ENCODE peak calls at places on chromosomes 13 and 19, in nine cellular contexts. B is OCI-LY7; V is AG04450; K is H7; J is foreskin fibroblast; W is Caco-2; D is CD8-positive, alpha-beta memory T cell; U is psoas muscle; L is breast epithelium. E is an unnamed sample.
A peak's percentile ranks its signal among the peaks of the same experiment; 100 is the strongest.

GRCh38 chr13:62837895-62838294 is 1422.2 kb upstream of the PCDH20 start:
- DNase-seq in V (peak; percentile 63), L (no peak), J (peak; percentile 81), D (no peak), B (no peak), W (no peak), K (no peak), U (no peak), E (no peak)

GRCh38 chr13:94217370-94217769 is 262.1 kb downstream of the DCT start:
- DNase-seq in J (peak; percentile 43), U (no peak), L (no peak), D (no peak), V (no peak), W (no peak), K (no peak), B (no peak), E (no peak)

GRCh38 chr19:4831351-4832340 is at the start of gene TICAM1:
- DNase-seq in L (peak; percentile 71), J (peak; percentile 87), D (peak; percentile 78), V (no peak), K (peak; percentile 85), U (peak; percentile 85), W (peak; percentile 62), B (peak; percentile 70), E (peak; percentile 44)

GRCh38 chr13:51674276-51674675 is 90.0 kb downstream of the WDFY2 start:
- DNase-seq in K (no peak), L (peak; percentile 86), J (no peak), V (no peak), W (peak; percentile 50), B (no peak), D (no peak), U (no peak), E (no peak)

GRCh38 chr13:63381078-63381859 is 1965.6 kb upstream of the PCDH20 start:
- DNase-seq in W (no peak), D (no peak), B (no peak), L (no peak), K (no peak), J (peak; percentile 4), V (no peak), U (no peak), E (no peak)

GRCh38 chr19:54492568-54492967 is 10.1 kb upstream of the LAIR2 start:
- DNase-seq in K (no peak), V (no peak), B (no peak), L (no peak), W (no peak), D (no peak), J (no peak), U (no peak), E (no peak)

GRCh38 chr19:57406516-57407123 is 4.3 kb upstream of the ZNF17 start:
- DNase-seq in D (peak; percentile 44), U (peak; percentile 62), B (peak; percentile 69), J (peak; percentile 76), V (peak; percentile 15), W (peak; percentile 80), L (peak; percentile 62), K (peak; percentile 88), E (peak; percentile 53)

GRCh38 chr13:101065314-101065713 is 351.0 kb downstream of the NALCN start:
- DNase-seq in U (no peak), W (no peak), L (no peak), J (peak; percentile 27), K (no peak), D (no peak), V (no peak), B (no peak), E (no peak)

GRCh38 chr13:36998624-36999041 is 507 bp downstream of the ALG5 start:
- DNase-seq in K (peak; percentile 50), V (no peak), D (no peak), L (no peak), J (peak; percentile 15), W (peak; percentile 38), U (peak; percentile 57), B (peak; percentile 29), E (no peak)

GRCh38 chr13:99421758-99422555 is 79.3 kb upstream of the TM9SF2 start:
- DNase-seq in W (peak; percentile 16), J (no peak), L (peak; percentile 2), D (no peak), V (no peak), B (no peak), U (peak; percentile 19), K (no peak), E (no peak)

GRCh38 chr19:44988896-44989563 is 12.2 kb upstream of the RELB start:
- DNase-seq in U (peak; percentile 79), B (peak; percentile 88), V (peak; percentile 8), L (no peak), W (no peak), D (peak; percentile 55), K (peak; percentile 92), J (peak; percentile 80), E (no peak)

GRCh38 chr13:73056054-73056962 is 2.5 kb upstream of the KLF5 start:
- DNase-seq in U (no peak), D (no peak), K (no peak), J (peak; percentile 57), W (no peak), V (no peak), L (no peak), B (no peak), E (no peak)

GRCh38 chr13:48303331-48304131 is at the start of gene RB1:
- DNase-seq in K (peak; percentile 90), V (peak; percentile 61), J (peak; percentile 97), B (peak; percentile 92), W (peak; percentile 81), U (peak; percentile 97), D (peak; percentile 89), L (peak; percentile 86), E (peak; percentile 88)

GRCh38 chr19:13804830-13805683 is 9.8 kb downstream of the ZSWIM4 start:
- DNase-seq in B (no peak), V (no peak), K (peak; percentile 93), L (no peak), U (peak; percentile 77), W (no peak), D (no peak), J (no peak), E (no peak)

GRCh38 chr13:29923554-29924481 is 73.4 kb upstream of the UBL3 start:
- DNase-seq in V (peak; percentile 95), W (peak; percentile 97), D (peak; percentile 45), J (peak; percentile 95), U (peak; percentile 79), B (peak; percentile 39), L (peak; percentile 80), K (peak; percentile 86), E (peak; percentile 16)

GRCh38 chr19:40718774-40719391 is 2.0 kb downstream of the ITPKC start:
- DNase-seq in U (peak; percentile 88), L (peak; percentile 89), V (no peak), J (peak; percentile 88), B (peak; percentile 38), K (peak; percentile 76), W (peak; percentile 97), D (no peak), E (peak; percentile 85)

GRCh38 chr19:1417145-1417544 is 9.8 kb downstream of the DAZAP1 start:
- DNase-seq in V (no peak), L (no peak), B (no peak), D (no peak), W (no peak), U (peak; percentile 90), K (no peak), J (no peak), E (peak; percentile 77)

DNA sequence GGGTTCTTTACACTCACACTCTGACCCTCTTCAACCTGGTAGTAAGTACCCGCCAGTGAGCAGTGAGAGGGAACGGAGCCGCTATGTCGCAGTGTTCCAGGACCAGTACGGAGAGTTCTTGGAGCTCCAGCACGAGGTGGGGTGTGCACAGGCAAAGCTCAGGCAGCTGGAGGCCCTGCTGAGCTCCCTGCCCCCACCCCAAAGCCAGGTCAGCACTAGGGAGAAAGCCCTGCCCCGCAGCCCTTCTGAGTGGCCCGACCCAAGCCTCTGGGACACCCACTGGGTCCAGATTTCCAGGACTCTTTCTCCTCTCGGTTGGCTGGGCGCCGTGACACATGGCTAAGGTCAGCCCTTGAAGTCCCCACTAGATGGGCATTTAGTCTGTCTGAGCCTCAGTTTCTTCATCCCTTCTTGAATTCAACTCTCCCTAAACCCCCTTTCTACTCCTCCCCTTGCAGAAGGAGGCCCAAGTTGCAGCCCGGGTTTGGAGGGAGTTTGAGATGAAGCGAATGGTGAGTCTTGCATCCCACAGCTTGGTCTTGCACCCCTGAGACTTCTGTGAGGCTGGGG is 1.9 kb downstream of the OCEL1 start:
- DNase-seq in L (no peak), K (no peak), D (no peak), W (no peak), J (no peak), U (peak; percentile 63), V (no peak), B (no peak), E (peak; percentile 62)
- H3K4me3 ChIP-seq in L (no peak overlapping the region), K (no peak overlapping the region), D (no peak overlapping the region), W (no peak overlapping the region), J (no peak overlapping the region), U (no peak overlapping the region), V (no peak overlapping the region), B (no peak overlapping the region), E (no peak overlapping the region)

GRCh38 chr19:42078058-42078457 is 2.1 kb downstream of the ZNF574 start:
- DNase-seq in D (no peak), W (no peak), U (no peak), B (no peak), K (no peak), V (no peak), J (no peak), L (no peak), E (no peak)
- H3K4me3 ChIP-seq in D (no peak overlapping the region), W (no peak overlapping the region), U (no peak overlapping the region), B (peak overlapping the region; percentile 99), K (no peak overlapping the region), V (peak overlapping the region; percentile 88), J (no peak overlapping the region), L (no peak overlapping the region), E (no peak overlapping the region)

GRCh38 chr19:18008814-18009213 is 844 bp downstream of the ARRDC2 start:
- DNase-seq in L (no peak), J (no peak), B (no peak), V (no peak), W (no peak), U (peak; percentile 70), D (no peak), K (peak; percentile 35), E (no peak)
- H3K4me3 ChIP-seq in L (peak overlapping the region; percentile 62), J (peak overlapping the region; percentile 63), B (no peak overlapping the region), V (no peak overlapping the region), W (no peak overlapping the region), U (peak overlapping the region; percentile 85), D (peak overlapping the region; percentile 68), K (no peak overlapping the region), E (peak overlapping the region; percentile 85)

GRCh38 chr19:48490980-48491792 is 20.4 kb downstream of the LMTK3 start:
- DNase-seq in W (no peak), U (peak; percentile 43), D (peak; percentile 55), J (peak; percentile 39), V (no peak), L (no peak), K (peak; percentile 99), B (peak; percentile 80), E (no peak)

GRCh38 chr19:48492925-48493717 is 18.5 kb downstream of the LMTK3 start:
- DNase-seq in L (peak; percentile 99), U (peak; percentile 94), K (peak; percentile 100), D (peak; percentile 75), B (peak; percentile 98), W (peak; percentile 99), J (peak; percentile 98), V (peak; percentile 91), E (peak; percentile 83)

GRCh38 chr19:48495391-48495790 is 16.2 kb downstream of the LMTK3 start:
- DNase-seq in V (no peak), L (no peak), B (no peak), W (no peak), D (no peak), K (no peak), U (no peak), J (peak; percentile 69), E (no peak)

GRCh38 chr19:48491793-48492123 is 19.9 kb downstream of the LMTK3 start:
- DNase-seq in D (no peak), B (no peak), K (peak; percentile 94), J (no peak), V (no peak), W (no peak), U (peak; percentile 49), L (no peak), E (no peak)

GRCh38 chr19:48493718-48494515 is 17.7 kb downstream of the LMTK3 start:
- DNase-seq in U (no peak), D (no peak), V (no peak), W (no peak), B (no peak), L (no peak), J (no peak), K (peak; percentile 51), E (no peak)
- H3K4me3 ChIP-seq in U (peak overlapping the region; percentile 65), D (no peak overlapping the region), V (peak overlapping the region; percentile 69), W (peak overlapping the region; percentile 77), B (peak overlapping the region; percentile 63), L (peak overlapping the region; percentile 48), J (peak overlapping the region; percentile 68), K (peak overlapping the region; percentile 69), E (peak overlapping the region; percentile 53)

E was measured in gastrocnemius medialis.